ENCODE peak calls at places on chromosomes 16 and 17, in six cellular contexts. H is HL-60; N is A549; X is CD4-positive, alpha-beta T cell; M is fibroblast of lung; W is K562. V is an unnamed sample.
A peak's percentile ranks its signal among the peaks of the same experiment; 100 is the strongest.

GRCh38 chr17:31008374-31009035 is 37.7 kb downstream of the RNF135 start:
- DNase-seq in X (peak; percentile 15), H (peak; percentile 38), N (no peak), W (no peak), M (peak; percentile 76), V (peak; percentile 57)

GRCh38 chr17:47265983-47266541 is 12.4 kb downstream of the ITGB3 start:
- DNase-seq in M (peak; percentile 85), W (peak; percentile 86), X (no peak), N (no peak), H (no peak), V (peak; percentile 70)

GRCh38 chr16:29316673-29317237 is 89.8 kb downstream of the NPIPB11 start:
- DNase-seq in W (no peak), M (peak; percentile 47), N (no peak), H (no peak), X (no peak), V (no peak)

GRCh38 chr16:25045696-25046381 is 30.7 kb upstream of the ARHGAP17 start:
- DNase-seq in H (no peak), M (peak; percentile 89), X (no peak), W (peak; percentile 50), N (no peak), V (no peak)

GRCh38 chr17:60252459-60252858 is 102.7 kb downstream of the CA4 start:
- DNase-seq in H (no peak), W (no peak), X (no peak), N (no peak), M (no peak), V (no peak)

GRCh38 chr16:24010440-24011089 is 174.8 kb downstream of the PRKCB start:
- DNase-seq in H (peak; percentile 41), X (peak; percentile 77), M (peak; percentile 46), W (peak; percentile 77), N (peak; percentile 48), V (peak; percentile 79)

GRCh38 chr16:14399397-14400284 is 230.4 kb downstream of the PARN start:
- DNase-seq in N (peak; percentile 61), M (peak; percentile 83), H (peak; percentile 10), X (no peak), W (no peak), V (no peak)

GRCh38 chr17:51365090-51365489 is 104.7 kb downstream of the UTP18 start:
- DNase-seq in M (no peak), W (peak; percentile 47), N (no peak), X (no peak), H (no peak), V (peak; percentile 63)

GRCh38 chr17:28926786-28927185 is 23.9 kb upstream of the DHRS13 start:
- DNase-seq in H (no peak), X (no peak), W (no peak), M (peak; percentile 17), N (no peak), V (no peak)

GRCh38 chr16:49019826-49020401 is 261.7 kb downstream of the CBLN1 start:
- DNase-seq in N (no peak), H (no peak), X (no peak), W (no peak), M (peak; percentile 50), V (no peak)

GRCh38 chr16:27795992-27796614 is 246.2 kb downstream of the KATNIP start:
- DNase-seq in H (peak; percentile 11), X (no peak), W (peak; percentile 35), N (no peak), M (peak; percentile 35), V (no peak)

GRCh38 chr17:40522250-40522960 is 21.0 kb upstream of the TNS4 start:
- DNase-seq in M (peak; percentile 38), N (no peak), H (no peak), W (no peak), X (no peak), V (peak; percentile 21)

GRCh38 chr17:82440377-82440981 is 10.1 kb downstream of the CYBC1 start:
- DNase-seq in H (no peak), M (no peak), N (no peak), X (no peak), W (no peak), V (no peak)

GRCh38 chr16:20147091-20147490 is 73.4 kb upstream of the GPR139 start:
- DNase-seq in N (no peak), H (no peak), W (no peak), X (no peak), M (no peak), V (no peak)

GRCh38 chr17:50346313-50347086 is 574 bp downstream of the XYLT2 start:
- DNase-seq in X (peak; percentile 44), W (peak; percentile 56), N (peak; percentile 60), H (peak; percentile 56), M (no peak), V (no peak)

GRCh38 chr16:83959621-83960434 is 6.8 kb downstream of the OSGIN1 start:
- DNase-seq in N (no peak), X (no peak), M (no peak), H (no peak), W (no peak), V (no peak)

GRCh38 chr16:14501331-14502255 is 128.5 kb downstream of the PARN start:
- DNase-seq in W (peak; percentile 75), M (peak; percentile 98), H (no peak), X (no peak), N (peak; percentile 78), V (no peak)

GRCh38 chr17:55263565-55264272 is 1.0 kb upstream of the HLF start:
- DNase-seq in W (no peak), N (no peak), M (no peak), X (no peak), H (no peak), V (no peak)

GRCh38 chr16:3717235-3718018 is at the start of gene TRAP1:
- DNase-seq in W (peak; percentile 96), M (peak; percentile 73), X (peak; percentile 83), N (peak; percentile 82), H (peak; percentile 91), V (peak; percentile 86)

GRCh38 chr17:35314415-35315216 is 58.8 kb downstream of the SLFN11 start:
- DNase-seq in W (no peak), H (no peak), N (no peak), X (peak; percentile 8), M (no peak), V (no peak)

GRCh38 chr17:69441179-69441578 is 26.7 kb downstream of the MAP2K6 start:
- DNase-seq in H (no peak), N (no peak), W (no peak), X (no peak), M (no peak), V (no peak)

GRCh38 chr16:56613706-56614105 is 5.3 kb downstream of the MT2A start:
- DNase-seq in M (no peak), X (no peak), N (no peak), W (no peak), H (no peak), V (no peak)

GRCh38 chr16:81816793-81817210 is 37.7 kb downstream of the PLCG2 start:
- DNase-seq in W (no peak), N (no peak), X (no peak), M (no peak), H (no peak), V (no peak)

GRCh38 chr16:85173077-85173980 is 61.1 kb upstream of the CIBAR2 start:
- DNase-seq in N (peak; percentile 70), W (peak; percentile 80), H (no peak), M (peak; percentile 97), X (no peak), V (no peak)

GRCh38 chr17:28940142-28940541 is 11.2 kb downstream of the PHF12 start:
- DNase-seq in W (no peak), N (no peak), H (no peak), X (no peak), M (no peak), V (no peak)

GRCh38 chr17:65013613-65014391 is 42.7 kb downstream of the GNA13 start:
- DNase-seq in M (peak; percentile 93), H (no peak), N (no peak), X (no peak), W (no peak), V (peak; percentile 58)

GRCh38 chr17:57419940-57420522 is 163.7 kb downstream of the MSI2 start:
- DNase-seq in W (no peak), N (no peak), H (no peak), M (no peak), X (no peak), V (no peak)
- TF ChIP-seq CTCF in W (no peak), N (no peak), H (no peak), M (no peak), X (no peak), V (no peak)

GRCh38 chr16:51049276-51049675 is 101.8 kb downstream of the SALL1 start:
- DNase-seq in M (peak; percentile 11), W (no peak), H (no peak), X (no peak), N (no peak), V (no peak)

GRCh38 chr16:51051671-51052070 is 99.4 kb downstream of the SALL1 start:
- DNase-seq in M (no peak), W (no peak), H (no peak), X (no peak), N (no peak), V (no peak)

GRCh38 chr16:51049678-51050378 is 101.2 kb downstream of the SALL1 start:
- DNase-seq in W (peak; percentile 9), M (no peak), N (no peak), H (no peak), X (no peak), V (no peak)

GRCh38 chr16:51048544-51048943 is 102.5 kb downstream of the SALL1 start:
- DNase-seq in M (peak; percentile 33), W (peak; percentile 28), X (no peak), H (no peak), N (no peak), V (no peak)

DNA sequence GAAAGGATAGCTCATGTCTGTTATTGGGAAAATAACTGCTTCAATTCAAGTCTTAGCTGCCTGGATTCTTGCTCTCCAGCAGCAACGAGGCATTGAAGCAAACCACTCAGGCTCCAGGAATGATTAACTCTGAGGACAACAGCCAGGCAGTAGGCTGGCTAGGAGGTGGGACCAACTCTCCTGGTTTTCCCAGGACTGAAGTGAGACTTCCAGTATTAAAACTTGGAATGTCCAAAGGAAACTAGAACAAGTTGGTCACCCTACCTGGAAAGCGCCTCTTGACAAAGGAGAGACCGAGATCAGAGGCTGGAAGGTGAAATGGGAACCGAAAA is 100.7 kb downstream of the SALL1 start:
- DNase-seq in H (no peak), N (no peak), W (no peak), M (no peak), X (no peak), V (no peak)
- TF ChIP-seq CTCF in H (no peak), N (no peak), W (no peak), M (no peak), X (no peak), V (no peak)

GRCh38 chr16:71456801-71457200 is 5.2 kb downstream of the ZNF23 start:
- DNase-seq in H (no peak), X (no peak), M (no peak), N (no peak), W (no peak), V (no peak)

GRCh38 chr16:71459510-71459909 is 2.5 kb downstream of the ZNF23 start:
- DNase-seq in H (no peak), M (no peak), X (no peak), W (no peak), N (no peak), V (no peak)

GRCh38 chr16:71460246-71460645 is 1.8 kb downstream of the ZNF23 start:
- DNase-seq in W (no peak), M (peak; percentile 82), H (no peak), N (no peak), X (no peak), V (no peak)

GRCh38 chr16:71467810-71468209 is 5.8 kb upstream of the ZNF23 start:
- DNase-seq in N (no peak), M (peak; percentile 31), W (peak; percentile 83), H (no peak), X (peak; percentile 43), V (no peak)

GRCh38 chr16:71461686-71462648 is at the start of gene ZNF23:
- DNase-seq in M (peak; percentile 72), N (peak; percentile 93), W (peak; percentile 94), H (peak; percentile 78), X (peak; percentile 55), V (peak; percentile 79)
- TF ChIP-seq CTCF in M (peak; percentile 5), N (no peak), W (no peak), H (no peak), X (peak; percentile 54), V (no peak)

GRCh38 chr16:67248401-67249177 is at the start of gene SLC9A5:
- DNase-seq in W (peak; percentile 57), N (no peak), X (no peak), H (no peak), M (peak; percentile 27), V (no peak)
- TF ChIP-seq CTCF in W (peak; percentile 24), N (no peak), X (peak; percentile 14), H (no peak), M (peak; percentile 12), V (peak; percentile 30)